ENCODE peak calls at places on chromosome 15, in ten cellular contexts. E, R, X, Z, O, K, L, C, W and P are unnamed samples.
A peak's percentile ranks its signal among the peaks of the same experiment; 100 is the strongest.

GRCh38 chr15:83114856-83115255 is 7.4 kb downstream of the TM6SF1 start:
- DNase-seq in Z (no peak), W (no peak), K (no peak), O (no peak), E (no peak), C (no peak), L (no peak), X (no peak), R (no peak), P (no peak)

GRCh38 chr15:74010929-74011540 is 16.5 kb downstream of the PML start:
- DNase-seq in R (no peak), E (no peak), Z (no peak), C (no peak), W (no peak), X (no peak), K (no peak), O (no peak), L (no peak), P (no peak)

GRCh38 chr15:36908991-36909390 is 191.4 kb downstream of the MEIS2 start:
- DNase-seq in Z (no peak), X (no peak), K (no peak), O (no peak), L (no peak), E (no peak), R (no peak), W (no peak), C (no peak), P (no peak)

GRCh38 chr15:41874736-41875135 is 19.1 kb downstream of the SPTBN5 start:
- DNase-seq in C (no peak), R (no peak), Z (no peak), W (no peak), E (no peak), K (no peak), L (no peak), O (no peak), X (no peak), P (no peak)

GRCh38 chr15:33915571-33916407 is 52.5 kb upstream of the CHRM5 start:
- DNase-seq in C (peak; percentile 78), Z (no peak), L (no peak), W (peak; percentile 14), R (no peak), K (no peak), X (no peak), O (no peak), E (no peak), P (no peak)

GRCh38 chr15:99421172-99421656 is 144.6 kb upstream of the MEF2A start:
- DNase-seq in E (peak; percentile 39), R (no peak), O (no peak), W (no peak), C (no peak), K (peak; percentile 35), Z (no peak), L (peak; percentile 68), X (peak; percentile 56), P (no peak)

GRCh38 chr15:66982816-66983215 is 82.6 kb upstream of the SMAD3 start:
- DNase-seq in L (no peak), K (no peak), O (peak; percentile 26), X (no peak), Z (no peak), R (no peak), W (no peak), C (no peak), E (no peak), P (no peak)

GRCh38 chr15:76787273-76787672 is 117.9 kb downstream of the SCAPER start:
- DNase-seq in C (no peak), O (no peak), R (no peak), L (no peak), E (no peak), K (no peak), Z (no peak), W (no peak), X (no peak), P (no peak)

GRCh38 chr15:68154923-68155559 is 50.1 kb downstream of the CALML4 start:
- DNase-seq in C (peak; percentile 67), E (peak; percentile 70), L (no peak), Z (peak; percentile 71), O (no peak), W (peak; percentile 57), X (no peak), K (no peak), R (no peak), P (no peak)

GRCh38 chr15:82663186-82663600 is 16.0 kb upstream of the CPEB1 start:
- DNase-seq in L (no peak), E (peak; percentile 31), Z (peak; percentile 48), K (peak; percentile 89), W (peak; percentile 67), C (peak; percentile 93), X (peak; percentile 19), R (peak; percentile 40), O (no peak), P (no peak)

GRCh38 chr15:78129098-78130011 is 1.9 kb downstream of the CIB2 start:
- DNase-seq in W (no peak), E (no peak), X (no peak), O (no peak), Z (peak; percentile 45), K (no peak), R (no peak), C (no peak), L (peak; percentile 68), P (no peak)

GRCh38 chr15:66985653-66986052 is 79.7 kb upstream of the SMAD3 start:
- DNase-seq in W (no peak), L (no peak), X (no peak), R (no peak), C (no peak), K (no peak), E (no peak), Z (no peak), O (peak; percentile 31), P (no peak)

GRCh38 chr15:39896837-39897236 is 23.2 kb downstream of the GPR176 start:
- DNase-seq in K (no peak), R (no peak), C (no peak), W (no peak), Z (no peak), L (no peak), E (peak; percentile 88), O (no peak), X (no peak), P (no peak)

GRCh38 chr15:48681274-48681840 is 35.8 kb upstream of the FBN1 start:
- DNase-seq in E (peak; percentile 80), X (no peak), Z (peak; percentile 83), W (no peak), K (no peak), C (no peak), O (no peak), L (no peak), R (no peak), P (no peak)

GRCh38 chr15:48679952-48680351 is 34.4 kb upstream of the FBN1 start:
- DNase-seq in W (no peak), K (no peak), E (peak; percentile 31), C (no peak), X (no peak), O (no peak), R (no peak), Z (peak; percentile 10), L (no peak), P (no peak)

GRCh38 chr15:48682949-48683651 is 37.6 kb upstream of the FBN1 start:
- DNase-seq in C (no peak), L (no peak), R (peak; percentile 54), E (peak; percentile 70), W (peak; percentile 21), K (no peak), O (no peak), X (no peak), Z (peak; percentile 76), P (peak; percentile 87)

GRCh38 chr15:48680841-48681240 is 35.3 kb upstream of the FBN1 start:
- DNase-seq in K (no peak), E (peak; percentile 97), Z (peak; percentile 90), C (no peak), O (no peak), L (no peak), W (no peak), X (no peak), R (no peak), P (no peak)

GRCh38 chr15:48683991-48684765 is 38.7 kb upstream of the FBN1 start:
- DNase-seq in X (no peak), W (no peak), E (no peak), O (no peak), C (no peak), K (no peak), R (no peak), L (no peak), Z (peak; percentile 2), P (no peak)
- TF ChIP-seq CTCF in X (no peak), W (no peak), E (no peak), O (no peak), C (no peak), K (no peak), R (no peak), L (no peak), Z (no peak), P (no peak)

DNA sequence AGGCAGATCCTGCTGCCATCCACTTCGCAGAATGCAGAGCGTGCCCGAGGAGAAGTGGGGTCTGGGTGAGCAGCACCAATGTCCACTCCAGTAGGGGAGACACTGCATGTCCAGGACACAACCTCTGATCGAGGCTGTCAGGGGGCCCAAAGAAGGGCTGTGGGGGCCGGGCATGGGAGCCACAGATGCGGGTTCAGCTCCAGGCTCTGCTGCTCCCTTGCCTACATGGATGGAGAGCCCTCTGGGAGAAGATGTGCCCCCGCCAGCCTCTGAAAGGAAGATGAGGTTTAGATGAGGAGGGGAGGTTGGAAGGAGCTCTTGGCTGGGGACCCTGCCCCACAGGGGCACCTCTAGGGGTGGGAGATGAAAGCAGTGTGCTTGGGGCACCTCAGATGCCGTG is 75.4 kb downstream of the KLF13 start:
- DNase-seq in Z (no peak), E (no peak), W (no peak), X (no peak), C (no peak), R (no peak), K (no peak), O (no peak), L (no peak), P (no peak)
- H3K4me1 ChIP-seq in Z (peaks cover 32% of the 10 kb centered on the region), E (peaks cover 6% of the 10 kb centered on the region), W (no peaks in the 10 kb centered on the region), X (peaks cover 50% of the 10 kb centered on the region), C (no peaks in the 10 kb centered on the region), R (peaks cover 24% of the 10 kb centered on the region), K (no peaks in the 10 kb centered on the region), O (peaks cover 34% of the 10 kb centered on the region), L (peaks cover 41% of the 10 kb centered on the region), P (peaks cover 37% of the 10 kb centered on the region)

GRCh38 chr15:44879066-44879465 is 77.4 kb upstream of the TERB2 start:
- DNase-seq in L (no peak), X (no peak), W (no peak), Z (no peak), E (no peak), C (no peak), O (no peak), K (no peak), R (no peak), P (no peak)
- H3K9me3 ChIP-seq in L (peaks cover 3% of the 10 kb centered on the region), X (peaks cover 12% of the 10 kb centered on the region), W (no peaks in the 10 kb centered on the region), Z (no peaks in the 10 kb centered on the region), E (no peaks in the 10 kb centered on the region), C (peaks cover 52% of the 10 kb centered on the region), O (peaks cover 24% of the 10 kb centered on the region), K (no peaks in the 10 kb centered on the region), R (no peaks in the 10 kb centered on the region), P (peaks cover 37% of the 10 kb centered on the region)

DNA sequence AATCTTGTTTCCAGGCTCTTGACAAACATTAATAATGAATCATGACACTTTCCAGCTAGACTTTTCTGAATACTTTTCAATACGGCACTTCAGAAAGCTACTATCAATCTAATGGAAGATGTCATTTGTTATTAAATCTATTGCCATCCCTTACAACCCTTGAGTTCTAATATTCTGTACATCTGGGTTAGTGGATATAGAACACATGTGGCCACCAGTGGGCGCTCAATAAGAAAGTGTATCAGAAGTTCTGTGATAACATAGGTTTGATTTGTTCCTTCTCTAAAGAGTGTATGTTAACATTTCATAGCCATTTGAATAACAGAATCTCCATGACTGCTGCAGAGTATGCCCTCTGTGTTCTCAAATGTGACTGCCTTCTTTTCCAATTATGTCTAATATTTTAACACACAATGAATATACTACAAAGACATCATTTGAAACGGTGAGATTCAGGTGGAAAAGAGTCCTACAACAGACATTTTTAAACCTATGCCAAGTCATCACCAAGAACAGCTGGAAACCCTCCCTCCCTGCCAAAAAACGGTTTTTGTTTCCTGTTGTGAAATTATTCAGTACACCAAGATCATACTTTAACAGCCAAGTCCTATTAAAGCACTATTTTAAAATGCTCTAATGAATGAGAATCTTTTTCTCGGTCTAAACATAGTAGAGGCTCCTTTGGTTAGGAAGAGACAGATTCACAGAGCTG is 22.2 kb downstream of the ALDH1A2 start:
- DNase-seq in C (peak; percentile 58), R (peak; percentile 39), O (no peak), X (peak; percentile 8), W (peak; percentile 21), E (peak; percentile 39), K (peak; percentile 64), L (no peak), Z (peak; percentile 42), P (no peak)
- TF ChIP-seq CTCF in C (peak; percentile 77), R (peak; percentile 67), O (no peak), X (peak; percentile 64), W (no peak), E (peak; percentile 60), K (peak; percentile 58), L (peak; percentile 25), Z (peak; percentile 75), P (peak; percentile 40)